ENCODE peak calls at places on chromosomes 6 and 20, in nine cellular contexts. One of them, this sample, is unnamed.
A peak's percentile ranks its signal among the peaks of the same experiment; 100 is the strongest.

GRCh38 chr6:6970851-6971250 is 136.9 kb upstream of the RREB1 start:
- DNase-seq in fibroblast of lung: no peak
- DNase-seq in CD8-positive, alpha-beta memory T cell: no peak
- DNase-seq in DND-41: no peak
- DNase-seq in A549: no peak
- DNase-seq in Peyer's patch: no peak
- DNase-seq in cardiac muscle cell: no peak
- DNase-seq in ovary: no peak
- DNase-seq in uterus: no peak
- DNase-seq in this sample: no peak

GRCh38 chr6:142474446-142475289 is 172.9 kb downstream of the ADGRG6 start:
- DNase-seq in fibroblast of lung: peak; percentile 49
- DNase-seq in CD8-positive, alpha-beta memory T cell: peak; percentile 10
- DNase-seq in DND-41: peak; percentile 10
- DNase-seq in A549: peak; percentile 28
- DNase-seq in Peyer's patch: no peak
- DNase-seq in cardiac muscle cell: peak; percentile 75
- DNase-seq in ovary: no peak
- DNase-seq in uterus: no peak
- DNase-seq in this sample: no peak

GRCh38 chr6:169190970-169191369 is 62.7 kb downstream of the THBS2 start:
- DNase-seq in fibroblast of lung: peak; percentile 46
- DNase-seq in CD8-positive, alpha-beta memory T cell: no peak
- DNase-seq in DND-41: no peak
- DNase-seq in A549: no peak
- DNase-seq in Peyer's patch: no peak
- DNase-seq in cardiac muscle cell: no peak
- DNase-seq in ovary: no peak
- DNase-seq in uterus: no peak
- DNase-seq in this sample: no peak

GRCh38 chr6:83071023-83071422 is 3.6 kb downstream of the DOP1A start:
- DNase-seq in fibroblast of lung: peak; percentile 40
- DNase-seq in CD8-positive, alpha-beta memory T cell: no peak
- DNase-seq in DND-41: no peak
- DNase-seq in A549: no peak
- DNase-seq in Peyer's patch: no peak
- DNase-seq in cardiac muscle cell: no peak
- DNase-seq in ovary: no peak
- DNase-seq in uterus: no peak
- DNase-seq in this sample: no peak

GRCh38 chr6:153392156-153392555 is 261.1 kb upstream of the RGS17 start:
- DNase-seq in fibroblast of lung: no peak
- DNase-seq in CD8-positive, alpha-beta memory T cell: no peak
- DNase-seq in DND-41: no peak
- DNase-seq in A549: no peak
- DNase-seq in Peyer's patch: no peak
- DNase-seq in cardiac muscle cell: no peak
- DNase-seq in ovary: no peak
- DNase-seq in uterus: no peak
- DNase-seq in this sample: peak; percentile 4

GRCh38 chr6:168192901-168193815 is 114.1 kb upstream of the FRMD1 start:
- DNase-seq in fibroblast of lung: no peak
- DNase-seq in CD8-positive, alpha-beta memory T cell: no peak
- DNase-seq in DND-41: no peak
- DNase-seq in A549: no peak
- DNase-seq in Peyer's patch: no peak
- DNase-seq in cardiac muscle cell: no peak
- DNase-seq in ovary: no peak
- DNase-seq in uterus: peak; percentile 13
- DNase-seq in this sample: no peak

GRCh38 chr6:19643713-19644112 is 193.5 kb upstream of the ID4 start:
- DNase-seq in fibroblast of lung: no peak
- DNase-seq in CD8-positive, alpha-beta memory T cell: no peak
- DNase-seq in DND-41: no peak
- DNase-seq in A549: no peak
- DNase-seq in Peyer's patch: no peak
- DNase-seq in cardiac muscle cell: no peak
- DNase-seq in ovary: no peak
- DNase-seq in uterus: no peak
- DNase-seq in this sample: no peak

GRCh38 chr6:28948782-28949486 is 25.1 kb upstream of the TRIM27 start:
- DNase-seq in fibroblast of lung: no peak
- DNase-seq in CD8-positive, alpha-beta memory T cell: no peak
- DNase-seq in DND-41: no peak
- DNase-seq in A549: no peak
- DNase-seq in Peyer's patch: no peak
- DNase-seq in cardiac muscle cell: no peak
- DNase-seq in ovary: no peak
- DNase-seq in uterus: no peak
- DNase-seq in this sample: no peak

DNA sequence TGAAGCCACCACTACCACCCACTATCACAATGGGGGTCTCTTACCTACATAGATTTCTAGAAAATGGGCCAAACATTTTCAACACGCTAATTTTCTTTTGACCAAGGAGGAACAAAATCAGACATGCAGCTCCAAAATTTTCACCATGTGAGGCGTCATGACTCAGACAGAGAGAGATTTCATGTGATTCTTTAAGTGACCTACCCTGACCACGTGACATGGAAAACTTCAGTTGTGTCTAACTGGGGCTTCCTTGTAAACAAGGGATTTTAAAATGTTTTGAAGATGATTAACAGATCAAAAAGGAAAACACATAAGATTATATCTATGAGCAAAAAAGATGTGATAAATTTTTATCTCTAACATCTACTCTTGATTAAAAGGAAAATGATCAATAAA is 199.2 kb downstream of the TBXT start:
- DNase-seq in fibroblast of lung: no peak
- DNase-seq in CD8-positive, alpha-beta memory T cell: no peak
- DNase-seq in DND-41: no peak
- DNase-seq in A549: no peak
- DNase-seq in Peyer's patch: no peak
- DNase-seq in cardiac muscle cell: no peak
- DNase-seq in ovary: no peak
- DNase-seq in uterus: no peak
- DNase-seq in this sample: no peak
- H3K4me3 ChIP-seq in fibroblast of lung: no peak overlapping the region
- H3K4me3 ChIP-seq in CD8-positive, alpha-beta memory T cell: no peak overlapping the region
- H3K4me3 ChIP-seq in DND-41: no peak overlapping the region
- H3K4me3 ChIP-seq in A549: no peak overlapping the region
- H3K4me3 ChIP-seq in Peyer's patch: no peak overlapping the region
- H3K4me3 ChIP-seq in cardiac muscle cell: no peak overlapping the region
- H3K4me3 ChIP-seq in ovary: no peak overlapping the region
- H3K4me3 ChIP-seq in uterus: no peak overlapping the region
- H3K4me3 ChIP-seq in this sample: no peak overlapping the region

GRCh38 chr6:110068592-110068967 is 90.5 kb downstream of the GPR6 start:
- DNase-seq in fibroblast of lung: no peak
- DNase-seq in CD8-positive, alpha-beta memory T cell: no peak
- DNase-seq in DND-41: no peak
- DNase-seq in A549: no peak
- DNase-seq in Peyer's patch: no peak
- DNase-seq in cardiac muscle cell: no peak
- DNase-seq in ovary: no peak
- DNase-seq in uterus: no peak
- DNase-seq in this sample: no peak

GRCh38 chr6:110066091-110066490 is 88.0 kb downstream of the GPR6 start:
- DNase-seq in fibroblast of lung: no peak
- DNase-seq in CD8-positive, alpha-beta memory T cell: no peak
- DNase-seq in DND-41: no peak
- DNase-seq in A549: no peak
- DNase-seq in Peyer's patch: no peak
- DNase-seq in cardiac muscle cell: no peak
- DNase-seq in ovary: no peak
- DNase-seq in uterus: no peak
- DNase-seq in this sample: no peak

GRCh38 chr6:110063864-110064263 is 85.8 kb downstream of the GPR6 start:
- DNase-seq in fibroblast of lung: no peak
- DNase-seq in CD8-positive, alpha-beta memory T cell: no peak
- DNase-seq in DND-41: peak; percentile 79
- DNase-seq in A549: no peak
- DNase-seq in Peyer's patch: no peak
- DNase-seq in cardiac muscle cell: no peak
- DNase-seq in ovary: no peak
- DNase-seq in uterus: no peak
- DNase-seq in this sample: no peak

GRCh38 chr6:110067837-110068591 is 89.9 kb downstream of the GPR6 start:
- DNase-seq in fibroblast of lung: peak; percentile 5
- DNase-seq in CD8-positive, alpha-beta memory T cell: no peak
- DNase-seq in DND-41: no peak
- DNase-seq in A549: no peak
- DNase-seq in Peyer's patch: no peak
- DNase-seq in cardiac muscle cell: peak; percentile 54
- DNase-seq in ovary: no peak
- DNase-seq in uterus: no peak
- DNase-seq in this sample: no peak

GRCh38 chr6:110064744-110065524 is 86.8 kb downstream of the GPR6 start:
- DNase-seq in fibroblast of lung: no peak
- DNase-seq in CD8-positive, alpha-beta memory T cell: no peak
- DNase-seq in DND-41: no peak
- DNase-seq in A549: no peak
- DNase-seq in Peyer's patch: no peak
- DNase-seq in cardiac muscle cell: no peak
- DNase-seq in ovary: no peak
- DNase-seq in uterus: no peak
- DNase-seq in this sample: no peak
- H3K27ac ChIP-seq in fibroblast of lung: no peak overlapping the region
- H3K27ac ChIP-seq in CD8-positive, alpha-beta memory T cell: no peak overlapping the region
- H3K27ac ChIP-seq in DND-41: no peak overlapping the region
- H3K27ac ChIP-seq in A549: no peak overlapping the region
- H3K27ac ChIP-seq in Peyer's patch: no peak overlapping the region
- H3K27ac ChIP-seq in cardiac muscle cell: no peak overlapping the region
- H3K27ac ChIP-seq in ovary: no peak overlapping the region
- H3K27ac ChIP-seq in uterus: no peak overlapping the region
- H3K27ac ChIP-seq in this sample: no peak overlapping the region

GRCh38 chr20:49987015-49987867 is 4.5 kb downstream of the SNAI1 start:
- DNase-seq in fibroblast of lung: peak; percentile 63
- DNase-seq in CD8-positive, alpha-beta memory T cell: no peak
- DNase-seq in DND-41: no peak
- DNase-seq in A549: no peak
- DNase-seq in Peyer's patch: no peak
- DNase-seq in cardiac muscle cell: no peak
- DNase-seq in ovary: no peak
- DNase-seq in uterus: no peak
- DNase-seq in this sample: no peak
- H3K4me1 ChIP-seq in fibroblast of lung: peaks cover 36% of the 10 kb centered on the region
- H3K4me1 ChIP-seq in CD8-positive, alpha-beta memory T cell: peaks cover 10% of the 10 kb centered on the region
- H3K4me1 ChIP-seq in DND-41: peaks cover 15% of the 10 kb centered on the region
- H3K4me1 ChIP-seq in A549: peaks cover 74% of the 10 kb centered on the region
- H3K4me1 ChIP-seq in Peyer's patch: peaks cover 33% of the 10 kb centered on the region
- H3K4me1 ChIP-seq in cardiac muscle cell: peaks cover 24% of the 10 kb centered on the region
- H3K4me1 ChIP-seq in ovary: peaks cover 21% of the 10 kb centered on the region
- H3K4me1 ChIP-seq in uterus: no peaks in the 10 kb centered on the region
- H3K4me1 ChIP-seq in this sample: peaks cover 10% of the 10 kb centered on the region

DNA sequence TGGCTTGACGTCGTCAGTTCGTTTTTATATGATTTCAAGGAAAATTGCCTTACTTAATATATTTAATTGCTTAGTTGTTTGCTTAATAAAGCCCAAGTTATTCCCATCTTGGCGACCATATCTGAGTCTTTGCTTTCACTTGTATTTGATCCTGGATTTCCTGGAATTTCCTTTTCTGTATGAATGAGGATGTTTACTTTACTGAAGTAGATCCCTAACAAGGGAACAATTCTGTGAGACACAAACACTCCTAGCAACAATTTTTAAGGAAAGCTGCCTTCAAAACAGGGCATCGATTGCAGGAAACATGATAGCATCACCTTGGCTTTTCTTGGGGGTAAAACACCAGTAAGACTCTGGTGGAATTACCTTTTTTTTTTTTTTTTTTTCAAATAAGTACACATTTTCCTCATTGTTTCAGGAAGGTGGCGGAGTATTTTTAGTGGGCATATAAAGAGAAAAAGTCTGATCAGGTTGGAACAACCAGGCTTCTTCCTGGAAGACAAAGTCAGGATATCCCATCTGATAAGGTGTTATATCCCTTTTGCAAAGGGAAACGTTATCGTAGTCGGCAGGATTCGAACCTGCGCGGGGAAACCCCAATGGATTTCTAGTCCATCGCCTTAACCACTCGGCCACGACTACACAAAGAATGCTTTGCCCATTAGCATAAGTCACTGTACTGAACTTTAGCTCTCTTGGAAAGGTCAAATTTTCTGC is 68.5 kb upstream of the ZNF184 start:
- DNase-seq in fibroblast of lung: peak; percentile 19
- DNase-seq in CD8-positive, alpha-beta memory T cell: no peak
- DNase-seq in DND-41: no peak
- DNase-seq in A549: no peak
- DNase-seq in Peyer's patch: no peak
- DNase-seq in cardiac muscle cell: no peak
- DNase-seq in ovary: no peak
- DNase-seq in uterus: no peak
- DNase-seq in this sample: no peak
- H3K4me3 ChIP-seq in fibroblast of lung: no peak overlapping the region
- H3K4me3 ChIP-seq in CD8-positive, alpha-beta memory T cell: no peak overlapping the region
- H3K4me3 ChIP-seq in DND-41: no peak overlapping the region
- H3K4me3 ChIP-seq in A549: peak overlapping the region; percentile 29
- H3K4me3 ChIP-seq in Peyer's patch: no peak overlapping the region
- H3K4me3 ChIP-seq in cardiac muscle cell: no peak overlapping the region
- H3K4me3 ChIP-seq in ovary: no peak overlapping the region
- H3K4me3 ChIP-seq in uterus: no peak overlapping the region
- H3K4me3 ChIP-seq in this sample: no peak overlapping the region

DNA sequence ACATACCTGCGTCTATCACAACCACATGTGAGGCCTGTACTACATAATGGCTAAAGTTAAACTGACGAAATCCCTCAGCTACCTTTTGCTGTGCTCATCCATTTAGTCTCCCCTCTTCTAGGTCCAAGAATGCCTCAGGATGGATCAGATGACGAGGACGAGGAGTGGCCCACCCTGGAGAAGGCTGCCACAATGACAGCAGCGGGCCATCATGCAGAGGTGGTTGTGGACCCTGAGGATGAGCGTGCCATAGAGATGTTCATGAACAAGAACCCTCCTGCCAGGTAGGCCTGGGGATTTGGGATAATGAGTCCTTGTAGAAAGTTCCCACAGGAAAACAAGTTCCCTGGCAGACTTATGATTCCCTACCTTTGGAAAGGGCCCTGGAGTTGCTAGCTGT is 6.0 kb downstream of the BYSL start:
- DNase-seq in fibroblast of lung: no peak
- DNase-seq in CD8-positive, alpha-beta memory T cell: no peak
- DNase-seq in DND-41: no peak
- DNase-seq in A549: no peak
- DNase-seq in Peyer's patch: no peak
- DNase-seq in cardiac muscle cell: no peak
- DNase-seq in ovary: no peak
- DNase-seq in uterus: no peak
- DNase-seq in this sample: no peak
- H3K27ac ChIP-seq in fibroblast of lung: no peak overlapping the region
- H3K27ac ChIP-seq in CD8-positive, alpha-beta memory T cell: no peak overlapping the region
- H3K27ac ChIP-seq in DND-41: peak overlapping the region; percentile 47
- H3K27ac ChIP-seq in A549: no peak overlapping the region
- H3K27ac ChIP-seq in Peyer's patch: no peak overlapping the region
- H3K27ac ChIP-seq in cardiac muscle cell: no peak overlapping the region
- H3K27ac ChIP-seq in ovary: no peak overlapping the region
- H3K27ac ChIP-seq in uterus: no peak overlapping the region
- H3K27ac ChIP-seq in this sample: no peak overlapping the region

DNA sequence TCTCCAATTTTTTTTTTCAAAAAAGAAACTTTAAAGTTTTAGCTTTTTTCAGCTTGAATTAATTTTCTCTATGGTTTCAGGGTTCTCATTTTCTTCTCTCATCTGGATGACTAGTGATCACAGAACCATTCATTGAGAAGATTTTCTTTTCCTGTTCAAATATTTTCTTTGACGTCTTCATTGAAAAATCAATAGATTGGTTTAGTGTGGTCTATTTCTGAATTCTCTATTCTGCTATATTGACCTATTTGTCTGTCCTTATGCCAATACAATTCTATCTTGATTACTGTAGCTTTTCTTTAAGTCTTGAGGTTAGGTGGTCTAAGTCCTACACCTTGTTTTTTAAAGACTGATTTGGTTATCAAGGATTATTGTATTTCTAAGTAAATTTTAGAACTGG is 150.2 kb upstream of the MAN1A1 start:
- DNase-seq in fibroblast of lung: no peak
- DNase-seq in CD8-positive, alpha-beta memory T cell: no peak
- DNase-seq in DND-41: no peak
- DNase-seq in A549: no peak
- DNase-seq in Peyer's patch: no peak
- DNase-seq in cardiac muscle cell: no peak
- DNase-seq in ovary: no peak
- DNase-seq in uterus: no peak
- DNase-seq in this sample: no peak
- H3K4me1 ChIP-seq in fibroblast of lung: no peaks in the 10 kb centered on the region
- H3K4me1 ChIP-seq in CD8-positive, alpha-beta memory T cell: no peaks in the 10 kb centered on the region
- H3K4me1 ChIP-seq in DND-41: no peaks in the 10 kb centered on the region
- H3K4me1 ChIP-seq in A549: no peaks in the 10 kb centered on the region
- H3K4me1 ChIP-seq in Peyer's patch: no peaks in the 10 kb centered on the region
- H3K4me1 ChIP-seq in cardiac muscle cell: peaks cover 14% of the 10 kb centered on the region
- H3K4me1 ChIP-seq in ovary: no peaks in the 10 kb centered on the region
- H3K4me1 ChIP-seq in uterus: no peaks in the 10 kb centered on the region
- H3K4me1 ChIP-seq in this sample: no peaks in the 10 kb centered on the region

This sample was measured in CD4-positive, CD25-positive, alpha-beta regulatory T cell.